ENCODE peak calls at places on chromosomes 16 and 17, in eight cellular contexts. M is NCI-H1436 treated with DMSO at 0.1 percent for 48 hours; F is ascending aorta; I is mucosa of gallbladder; J is CD4-positive, alpha-beta T cell; D is T-helper 2 cell; Y is NCI-H1092; W is hypothalamus. N is an unnamed sample.

GRCh38 chr17:31558748-31559646 is 167.5 kb downstream of the RAB11FIP4 start:
- DNase-seq in M (no peak), F (peak), I (peak), J (peak), D (peak), Y (peak), W (peak), N (no peak)

GRCh38 chr17:45235071-45236001 is 13.7 kb downstream of the FMNL1 start:
- DNase-seq in M (peak), F (peak), I (peak), J (peak), D (peak), Y (peak), W (peak), N (no peak)

GRCh38 chr17:4161179-4161559 is 18.2 kb downstream of the CYB5D2 start:
- DNase-seq in M (no peak), F (peak), I (no peak), J (no peak), D (peak), Y (no peak), W (no peak), N (no peak)

GRCh38 chr17:45579529-45580495 is 89.3 kb upstream of the PLEKHM1 start:
- DNase-seq in M (no peak), F (no peak), I (no peak), J (no peak), D (no peak), Y (no peak), W (no peak), N (no peak)

GRCh38 chr17:350706-351435 is 1.7 kb downstream of the RPH3AL start:
- DNase-seq in M (no peak), F (peak), I (peak), J (no peak), D (no peak), Y (no peak), W (no peak), N (no peak)

GRCh38 chr17:62662855-62663254 is 35.4 kb downstream of the MRC2 start:
- DNase-seq in M (no peak), F (no peak), I (no peak), J (no peak), D (no peak), Y (no peak), W (no peak), N (no peak)

GRCh38 chr16:67966549-67967182 is 1.8 kb downstream of the SLC12A4 start:
- DNase-seq in M (no peak), F (peak), I (no peak), J (no peak), D (no peak), Y (no peak), W (no peak), N (no peak)

GRCh38 chr16:24617502-24617901 is 78.1 kb downstream of the RBBP6 start:
- DNase-seq in M (no peak), F (no peak), I (no peak), J (no peak), D (no peak), Y (no peak), W (no peak), N (no peak)

GRCh38 chr16:85514601-85515318 is 98.4 kb upstream of the GSE1 start:
- DNase-seq in M (no peak), F (peak), I (peak), J (no peak), D (no peak), Y (no peak), W (peak), N (no peak)

GRCh38 chr16:89061590-89062380 is 31.9 kb upstream of the ACSF3 start:
- DNase-seq in M (no peak), F (no peak), I (no peak), J (no peak), D (no peak), Y (no peak), W (no peak), N (no peak)

GRCh38 chr16:84729716-84730320 is 30.0 kb downstream of the USP10 start:
- DNase-seq in M (no peak), F (no peak), I (no peak), J (no peak), D (no peak), Y (no peak), W (no peak), N (no peak)

GRCh38 chr17:38747385-38748328 is 479 bp downstream of the PCGF2 start:
- DNase-seq in M (no peak), F (no peak), I (no peak), J (no peak), D (no peak), Y (no peak), W (no peak), N (no peak)